ENCODE peak calls at places on chromosomes 6 and 20, in ten cellular contexts. L is psoas muscle, J is lower lobe of right lung, W is right lobe of liver, B is tibial artery, F is IMR-90, R is ovary, O is K562, S is transverse colon, T is HL-60. K is an unnamed sample.

GRCh38 chr6:30441171-30441570 is 48.1 kb upstream of the HLA-E start:
- DNase-seq in O (no peak), L (no peak), W (no peak), J (no peak), R (no peak), S (no peak), F (no peak), B (no peak), T (no peak), K (no peak)

GRCh38 chr6:158629376-158630221 is 14.9 kb downstream of the DYNLT1 start:
- DNase-seq in O (no peak), B (peak; percentile 64), L (peak; percentile 39), T (no peak), W (no peak), F (no peak), S (no peak), R (no peak), J (no peak), K (peak; percentile 86)

GRCh38 chr20:57134804-57135203 is 131.6 kb downstream of the BMP7 start:
- DNase-seq in L (no peak), F (no peak), J (no peak), S (no peak), T (no peak), O (no peak), B (peak; percentile 16), W (no peak), R (no peak), K (no peak)

GRCh38 chr20:41003143-41003932 is 25.3 kb upstream of the TOP1 start:
- DNase-seq in S (peak; percentile 77), R (peak; percentile 21), W (no peak), B (peak; percentile 87), O (peak; percentile 75), T (peak; percentile 80), L (peak; percentile 70), J (peak; percentile 80), F (peak; percentile 99), K (peak; percentile 59)

GRCh38 chr6:154229796-154230195 is 126.8 kb downstream of the IPCEF1 start:
- DNase-seq in O (no peak), R (no peak), F (no peak), L (no peak), S (no peak), J (no peak), B (no peak), W (no peak), T (no peak), K (no peak)

GRCh38 chr6:137016366-137016765 is 28.4 kb downstream of the IL20RA start:
- DNase-seq in T (no peak), W (no peak), B (no peak), O (no peak), J (no peak), L (no peak), R (no peak), S (no peak), F (peak; percentile 10), K (no peak)

GRCh38 chr6:132369526-132369925 is 31.7 kb downstream of the MOXD1 start:
- DNase-seq in L (no peak), O (no peak), S (no peak), J (no peak), B (no peak), R (no peak), W (no peak), F (peak; percentile 86), T (no peak), K (no peak)

GRCh38 chr20:13199279-13199678 is 21.8 kb upstream of the ISM1 start:
- DNase-seq in B (no peak), R (no peak), O (no peak), F (no peak), J (no peak), T (no peak), L (no peak), W (no peak), S (no peak), K (no peak)

GRCh38 chr20:36881888-36882287 is 6.0 kb downstream of the TLDC2 start:
- DNase-seq in W (no peak), R (no peak), F (no peak), J (no peak), S (peak; percentile 36), L (no peak), T (no peak), O (peak; percentile 17), B (no peak), K (no peak)

GRCh38 chr6:35363293-35363750 is 21.0 kb downstream of the PPARD start:
- DNase-seq in J (peak; percentile 68), B (no peak), L (peak; percentile 59), T (peak; percentile 40), F (peak; percentile 39), S (no peak), W (no peak), R (no peak), O (peak; percentile 96), K (peak; percentile 57)

GRCh38 chr6:147742445-147742844 is 234.0 kb downstream of the SAMD5 start:
- DNase-seq in R (no peak), O (no peak), W (no peak), J (no peak), L (no peak), B (no peak), T (no peak), F (no peak), S (no peak), K (no peak)

GRCh38 chr6:24949020-24949569 is 13.3 kb upstream of the RIPOR2 start:
- DNase-seq in J (no peak), F (no peak), L (no peak), R (no peak), W (no peak), S (peak; percentile 23), B (no peak), T (no peak), O (no peak), K (no peak)

GRCh38 chr20:9442858-9443257 is 71.5 kb upstream of the LAMP5 start:
- DNase-seq in O (no peak), S (no peak), W (no peak), J (no peak), T (no peak), L (no peak), B (no peak), R (no peak), F (peak; percentile 56), K (no peak)

GRCh38 chr6:2697291-2697690 is 53.4 kb downstream of the MYLK4 start:
- DNase-seq in J (no peak), B (no peak), R (no peak), T (no peak), W (no peak), S (no peak), F (no peak), L (no peak), O (no peak), K (no peak)

GRCh38 chr6:2693191-2693590 is 57.5 kb downstream of the MYLK4 start:
- DNase-seq in T (no peak), B (no peak), R (no peak), W (no peak), O (no peak), J (no peak), L (no peak), S (no peak), F (no peak), K (no peak)

DNA sequence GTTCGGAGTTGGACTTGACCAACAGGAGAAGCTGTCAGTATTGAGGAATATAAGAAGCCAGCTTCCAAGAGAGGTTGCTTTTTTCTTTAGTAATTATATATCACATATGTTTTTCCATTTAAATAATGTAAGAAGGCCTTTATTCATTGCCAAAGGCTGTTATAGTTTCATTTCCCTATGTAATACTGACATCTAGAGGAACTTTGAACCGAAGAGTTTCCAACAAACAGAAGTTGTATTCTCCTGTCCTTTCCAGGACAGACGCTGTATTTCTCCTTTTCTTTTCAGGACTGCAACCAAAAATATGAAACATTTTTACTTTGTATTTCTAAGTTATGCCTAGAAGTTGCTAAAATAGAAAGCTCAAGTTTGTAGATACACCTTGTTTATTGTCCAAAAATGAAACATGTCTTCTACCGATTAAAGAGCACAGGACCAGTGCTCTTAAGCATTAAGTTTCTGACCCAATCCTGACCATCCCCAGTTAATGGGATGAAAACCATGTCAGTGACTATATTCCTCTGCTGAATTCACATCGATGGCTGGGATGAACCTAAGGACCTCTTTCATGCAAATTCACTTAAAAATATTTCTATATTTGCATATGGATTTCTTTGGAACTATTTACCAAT is 55.1 kb downstream of the MYLK4 start:
- DNase-seq in L (no peak), S (no peak), R (no peak), O (peak; percentile 30), F (peak; percentile 57), W (no peak), B (no peak), T (no peak), J (no peak), K (no peak)
- TF ChIP-seq CTCF in L (peak; percentile 54), S (peak; percentile 31), R (no peak), O (peak; percentile 17), F (peak; percentile 63), W (peak; percentile 15), B (peak; percentile 33), T (peak; percentile 16), J (no peak), K (peak; percentile 69)

GRCh38 chr6:130679684-130680083 is 147.5 kb upstream of the SMLR1 start:
- DNase-seq in B (no peak), W (no peak), F (no peak), R (no peak), S (no peak), L (no peak), J (no peak), O (no peak), T (no peak), K (no peak)
- H3K4me3 ChIP-seq in B (no peak overlapping the region), W (no peak overlapping the region), F (no peak overlapping the region), R (no peak overlapping the region), S (no peak overlapping the region), L (no peak overlapping the region), J (no peak overlapping the region), O (no peak overlapping the region), T (no peak overlapping the region), K (no peak overlapping the region)

GRCh38 chr6:41343641-41344187 is 8.3 kb downstream of the NCR2 start:
- DNase-seq in B (no peak), F (no peak), T (no peak), S (no peak), R (no peak), W (no peak), L (no peak), O (no peak), J (no peak), K (no peak)
- H3K27me3 ChIP-seq in B (peaks cover 55% of the 10 kb centered on the region), F (peaks cover 31% of the 10 kb centered on the region), T (no peaks in the 10 kb centered on the region), S (no peaks in the 10 kb centered on the region), R (no peaks in the 10 kb centered on the region), W (no peaks in the 10 kb centered on the region), L (peaks cover 4% of the 10 kb centered on the region), O (peaks cover 38% of the 10 kb centered on the region), J (peaks cover 9% of the 10 kb centered on the region), K (peaks cover 7% of the 10 kb centered on the region)

GRCh38 chr6:116631379-116631990 is 15.2 kb downstream of the RSPH4A start:
- DNase-seq in F (no peak), O (peak; percentile 81), R (peak; percentile 10), L (no peak), S (no peak), B (no peak), J (no peak), W (no peak), T (no peak), K (no peak)

GRCh38 chr6:116629467-116630063 is 13.3 kb downstream of the RSPH4A start:
- DNase-seq in S (no peak), W (no peak), B (no peak), F (no peak), R (no peak), O (peak; percentile 46), T (peak; percentile 68), J (no peak), L (no peak), K (no peak)

DNA sequence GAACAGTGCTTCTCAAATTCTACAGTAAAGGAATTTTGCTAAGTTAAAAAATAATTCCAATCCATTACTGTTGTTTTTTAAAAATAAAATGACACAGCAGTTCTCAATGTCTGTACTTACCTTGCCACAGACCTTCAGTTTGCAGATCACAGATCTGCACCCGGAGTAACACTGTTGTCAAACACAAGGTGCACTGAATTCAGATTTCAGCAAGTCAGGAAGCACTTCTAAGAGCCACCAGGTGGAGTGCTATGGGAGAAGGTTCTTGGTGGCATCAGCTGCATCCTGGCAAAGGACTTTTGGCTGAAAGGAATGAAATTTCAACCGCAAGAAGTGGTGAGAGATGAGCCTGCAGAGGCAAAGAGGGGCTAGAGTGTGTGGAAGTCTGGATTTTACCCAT is 17.4 kb downstream of the RSPH4A start:
- DNase-seq in W (no peak), O (peak; percentile 25), T (no peak), R (no peak), B (no peak), S (no peak), J (no peak), F (no peak), L (no peak), K (peak; percentile 66)
- TF ChIP-seq CTCF in W (no peak), O (peak; percentile 32), T (peak; percentile 3), R (no peak), B (no peak), S (no peak), J (no peak), F (no peak), L (no peak), K (peak; percentile 72)